ENCODE peak calls at places on chromosomes 2 and 18, in seven cellular contexts. L, U, O, M, G, X and H are unnamed samples.

GRCh38 chr18:77009675-77010074 is 122.9 kb downstream of the MBP start:
- DNase-seq in L (no peak), U (no peak), O (no peak), M (no peak), G (no peak), X (no peak), H (no peak)

GRCh38 chr2:202950592-202950991 is 38.5 kb downstream of the CARF start:
- DNase-seq in L (peak), U (no peak), O (no peak), M (no peak), G (peak), X (peak), H (no peak)

GRCh38 chr2:111178730-111179405 is 58.2 kb downstream of the BCL2L11 start:
- DNase-seq in L (no peak), U (no peak), O (no peak), M (no peak), G (no peak), X (peak), H (no peak)

GRCh38 chr2:157777425-157777824 is 98.7 kb downstream of the ACVR1 start:
- DNase-seq in L (peak), U (peak), O (no peak), M (peak), G (peak), X (peak), H (no peak)

GRCh38 chr2:225282858-225283693 is 116.4 kb upstream of the NYAP2 start:
- DNase-seq in L (peak), U (no peak), O (no peak), M (peak), G (peak), X (peak), H (no peak)

GRCh38 chr18:29647700-29648099 is 1394.8 kb downstream of the DSC3 start:
- DNase-seq in L (no peak), U (no peak), O (no peak), M (no peak), G (no peak), X (no peak), H (no peak)

GRCh38 chr2:205361272-205361671 is 321.0 kb upstream of the NRP2 start:
- DNase-seq in L (no peak), U (no peak), O (no peak), M (no peak), G (no peak), X (peak), H (no peak)

GRCh38 chr2:191329841-191330240 is 84.6 kb downstream of the MYO1B start:
- DNase-seq in L (no peak), U (no peak), O (no peak), M (no peak), G (no peak), X (no peak), H (no peak)

GRCh38 chr2:98278074-98278473 is 68.2 kb upstream of the CNGA3 start:
- DNase-seq in L (no peak), U (no peak), O (no peak), M (no peak), G (no peak), X (no peak), H (no peak)

GRCh38 chr2:148508878-148509702 is 135.5 kb upstream of the EPC2 start:
- DNase-seq in L (peak), U (peak), O (peak), M (peak), G (peak), X (peak), H (no peak)

GRCh38 chr2:231321556-231322334 is 73.8 kb upstream of the B3GNT7 start:
- DNase-seq in L (peak), U (peak), O (no peak), M (no peak), G (no peak), X (no peak), H (no peak)